ENCODE peak calls at places on chromosomes 12 and 14, in five cellular contexts. O is trophoblast cell, G is neuronal stem cell, Z is H1, X is H9. Y is an unnamed sample. For H3K27me3, the result is how much of the 10 kb centered on the place peaks cover.

GRCh38 chr12:27193854-27194544 is 50.1 kb upstream of the STK38L start:
- DNase-seq in O (no peak), G (no peak), Z (no peak), X (no peak), Y (peak)

GRCh38 chr14:83197271-83197670 is 1663.6 kb upstream of the SEL1L start:
- DNase-seq in O (no peak), G (no peak), Z (no peak), X (no peak), Y (no peak)

GRCh38 chr12:124861492-124861891 is 2.2 kb downstream of the SCARB1 start:
- DNase-seq in O (no peak), G (no peak), Z (no peak), X (no peak), Y (no peak)

GRCh38 chr12:69655616-69656336 is 43.3 kb downstream of the BEST3 start:
- DNase-seq in O (peak), G (no peak), Z (no peak), X (no peak), Y (peak)

GRCh38 chr14:30624132-30624423 is 2.0 kb downstream of the SCFD1 start:
- DNase-seq in O (no peak), G (no peak), Z (no peak), X (no peak), Y (no peak)

GRCh38 chr12:45729233-45730115 is at the start of gene ARID2:
- DNase-seq in O (peak), G (peak), Z (no peak), X (peak), Y (peak)

GRCh38 chr12:113299619-113300237 is 35.2 kb downstream of the SLC8B1 start:
- DNase-seq in O (peak), G (no peak), Z (peak), X (peak), Y (peak)

GRCh38 chr12:56326126-56326525 is 7.7 kb downstream of the PAN2 start:
- DNase-seq in O (no peak), G (no peak), Z (no peak), X (no peak), Y (no peak)

GRCh38 chr12:123931686-123932321 is 40.8 kb downstream of the CCDC92 start:
- DNase-seq in O (no peak), G (no peak), Z (no peak), X (no peak), Y (no peak)

GRCh38 chr12:126202138-126202537 is 1136.9 kb downstream of the AACS start:
- DNase-seq in O (no peak), G (no peak), Z (no peak), X (no peak), Y (no peak)

GRCh38 chr12:30828686-30829085 is 73.9 kb upstream of the CAPRIN2 start:
- DNase-seq in O (no peak), G (no peak), Z (no peak), X (peak), Y (no peak)

GRCh38 chr12:65823481-65824313 is 586 bp upstream of the HMGA2 start:
- DNase-seq in O (no peak), G (peak), Z (no peak), X (peak), Y (peak)

GRCh38 chr14:32633930-32634329 is 304.7 kb upstream of the NPAS3 start:
- DNase-seq in O (no peak), G (no peak), Z (no peak), X (no peak), Y (no peak)

GRCh38 chr14:69316449-69317391 is 56.8 kb downstream of the GALNT16 start:
- DNase-seq in O (no peak), G (no peak), Z (no peak), X (peak), Y (peak)

GRCh38 chr14:75578099-75578785 is at the start of gene FLVCR2:
- DNase-seq in O (peak), G (peak), Z (no peak), X (peak), Y (peak)

GRCh38 chr14:28264306-28264705 is 502.3 kb upstream of the FOXG1 start:
- DNase-seq in O (no peak), G (no peak), Z (no peak), X (no peak), Y (no peak)

GRCh38 chr12:26748741-26749431 is 84.1 kb downstream of the ITPR2 start:
- DNase-seq in O (no peak), G (no peak), Z (no peak), X (no peak), Y (peak)

GRCh38 chr12:100141998-100142850 is 450 bp downstream of the BLTP3B start:
- DNase-seq in O (no peak), G (peak), Z (no peak), X (peak), Y (no peak)

GRCh38 chr12:104263580-104264358 is 39.8 kb upstream of the EID3 start:
- DNase-seq in O (no peak), G (no peak), Z (no peak), X (no peak), Y (no peak)

GRCh38 chr14:39251547-39251946 is 17.8 kb downstream of the MIA2 start:
- DNase-seq in O (no peak), G (no peak), Z (no peak), X (no peak), Y (no peak)

GRCh38 chr12:97899956-97900355 is 437.4 kb downstream of the RMST start:
- DNase-seq in O (no peak), G (no peak), Z (no peak), X (no peak), Y (peak)

GRCh38 chr12:75129275-75129674 is 80.4 kb downstream of the KCNC2 start:
- DNase-seq in O (no peak), G (no peak), Z (no peak), X (no peak), Y (no peak)

GRCh38 chr12:120669055-120669828 is 17.7 kb upstream of the MLEC start:
- DNase-seq in O (no peak), G (no peak), Z (no peak), X (peak), Y (no peak)

GRCh38 chr12:24595652-24596235 is 353.2 kb downstream of the BCAT1 start:
- DNase-seq in O (no peak), G (no peak), Z (no peak), X (no peak), Y (peak)

GRCh38 chr12:120155072-120155471 is 38.5 kb upstream of the RAB35 start:
- DNase-seq in O (no peak), G (no peak), Z (no peak), X (no peak), Y (no peak)

GRCh38 chr12:59383426-59383822 is 212.4 kb upstream of the SLC16A7 start:
- DNase-seq in O (no peak), G (no peak), Z (no peak), X (no peak), Y (peak)

GRCh38 chr12:31308116-31308515 is 17.8 kb downstream of the SINHCAF start:
- DNase-seq in O (no peak), G (no peak), Z (no peak), X (no peak), Y (no peak)

GRCh38 chr14:77339407-77339806 is 18.6 kb downstream of the GSTZ1 start:
- DNase-seq in O (no peak), G (no peak), Z (no peak), X (no peak), Y (peak)

DNA sequence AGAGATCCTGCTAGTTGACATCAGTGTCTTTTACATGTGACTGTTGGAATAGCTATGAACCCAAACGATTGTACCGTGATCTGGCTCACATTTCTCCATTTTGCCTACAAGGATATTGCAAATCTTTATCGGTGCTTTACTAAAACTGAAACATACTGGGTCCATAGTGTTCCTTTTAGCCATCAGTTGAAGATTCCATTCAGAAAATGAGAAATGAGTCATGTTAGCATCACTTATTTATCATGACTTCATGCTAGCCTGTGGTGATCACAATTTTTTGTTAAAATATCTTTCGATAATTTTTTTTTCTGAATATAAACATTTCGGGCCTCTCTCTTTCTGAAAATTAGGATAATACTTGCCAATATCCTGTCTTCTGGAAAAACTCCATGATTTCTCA is 210.3 kb downstream of the EGLN3 start:
- DNase-seq in O (no peak), G (no peak), Z (no peak), X (no peak), Y (no peak)
- H2BK12ac ChIP-seq in O (no peak), G (no peak), Z (no peak), X (no peak), Y (no peak)

DNA sequence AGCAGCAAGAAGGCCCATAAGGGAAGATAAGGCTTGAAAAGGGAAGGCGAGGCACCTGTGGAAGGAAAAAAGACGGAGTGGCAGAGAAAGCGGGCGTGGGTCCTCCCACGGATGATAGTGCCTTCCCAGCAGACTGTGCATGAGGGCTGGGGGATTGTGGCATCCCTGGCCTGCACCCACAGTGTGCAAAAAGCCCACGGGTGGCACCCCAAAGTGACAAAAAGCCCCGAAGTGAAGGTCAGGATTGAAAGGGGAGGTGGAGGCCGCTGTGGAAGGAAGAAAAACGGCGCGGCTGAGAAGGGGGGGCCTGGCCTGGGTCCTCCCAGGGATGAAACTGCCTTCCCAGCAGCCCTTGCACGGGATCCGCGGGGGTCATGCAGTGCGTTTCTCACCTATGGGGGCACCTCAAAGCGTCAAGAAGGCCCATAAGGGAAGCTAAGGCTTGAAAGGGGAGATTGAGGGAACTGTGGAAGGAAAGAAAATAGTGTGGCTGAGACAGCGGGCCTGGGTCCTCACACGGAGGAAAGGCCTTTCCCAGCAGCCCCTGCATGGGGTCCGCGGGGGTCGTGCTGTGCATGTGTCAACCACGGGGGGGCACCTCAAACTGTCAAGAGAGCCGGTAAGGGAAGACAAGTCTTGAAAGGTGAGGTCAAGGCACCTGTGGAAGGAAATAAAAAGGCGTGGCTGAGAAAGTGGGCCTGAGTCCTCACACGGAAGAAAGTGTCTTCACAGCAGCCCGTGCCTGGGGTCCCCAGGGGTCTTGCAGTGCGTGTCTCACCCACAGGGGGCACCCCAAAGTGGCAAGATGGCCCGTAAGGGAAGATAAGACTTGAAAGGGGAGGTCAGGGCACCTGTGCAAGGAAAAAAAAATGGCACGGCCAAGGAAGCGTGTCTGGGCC is 274.1 kb downstream of the ALG10 start:
- DNase-seq in O (no peak), G (no peak), Z (no peak), X (no peak), Y (no peak)
- H3K27me3 ChIP-seq in O (under half), G (under half), Z (under half), X (under half), Y (under half)

GRCh38 chr14:92633274-92633616 is 115.2 kb downstream of the LGMN start:
- DNase-seq in O (no peak), G (no peak), Z (no peak), X (no peak), Y (no peak)
- H2BK120ac ChIP-seq in O (no peak), G (no peak), Z (no peak), X (no peak), Y (no peak)

DNA sequence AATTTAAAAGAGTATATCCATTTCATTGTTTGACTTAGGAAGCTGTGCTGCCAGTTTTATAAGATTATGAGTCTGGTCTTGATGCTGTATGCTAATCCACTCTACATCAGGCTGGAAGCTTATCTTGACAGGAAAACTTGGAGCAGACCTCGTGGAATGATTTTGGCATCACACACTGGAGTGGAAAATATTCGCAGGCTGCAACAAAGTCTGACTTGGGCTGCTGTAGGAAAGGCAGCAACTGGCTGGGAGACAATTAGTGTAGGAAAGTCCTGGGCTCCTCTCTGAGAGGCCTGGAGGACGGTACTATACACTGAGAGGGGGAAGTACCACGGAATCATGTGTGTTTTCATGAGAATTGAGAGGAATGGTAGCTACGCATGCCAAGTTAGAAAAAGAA is 383.6 kb downstream of the ETNK1 start:
- DNase-seq in O (no peak), G (no peak), Z (no peak), X (no peak), Y (no peak)
- H2BK12ac ChIP-seq in O (no peak), G (no peak), Z (no peak), X (no peak), Y (no peak)

GRCh38 chr14:36495666-36496065 is 24.4 kb downstream of the NKX2-1 start:
- DNase-seq in O (no peak), G (no peak), Z (no peak), X (no peak), Y (no peak)
- H3K27me3 ChIP-seq in O (under half), G (under half), Z (under half), X (under half), Y (under half)

DNA sequence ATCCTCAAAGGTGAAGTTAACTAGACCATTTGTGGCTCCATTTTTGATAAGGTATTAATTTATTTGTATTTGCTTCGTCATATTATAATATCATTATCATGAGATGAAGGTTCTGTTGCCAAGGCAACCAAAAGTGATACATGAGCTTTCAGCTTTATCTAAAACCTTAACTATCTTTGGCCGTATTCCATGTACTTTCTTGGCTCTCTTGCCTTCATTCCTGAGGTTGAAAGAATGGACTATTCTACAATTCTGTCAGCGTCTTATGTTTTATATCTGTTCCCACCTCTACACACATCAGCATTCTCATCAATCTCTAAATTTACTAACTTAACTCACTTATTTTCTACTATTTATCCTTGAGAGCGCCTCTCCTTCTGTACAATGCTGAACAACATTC is 138.6 kb upstream of the DYRK2 start:
- DNase-seq in O (no peak), G (no peak), Z (no peak), X (no peak), Y (no peak)
- H2BK120ac ChIP-seq in O (no peak), G (no peak), Z (no peak), X (no peak), Y (no peak)

Y was measured in mesenchymal stem cell.